ENCODE peak calls at places on chromosomes 13 and 19, in five cellular contexts. One of them, this sample, is unnamed.

GRCh38 chr19:3061214-3062161 is 807 bp downstream of the TLE5 start:
- DNase-seq in transverse colon: peak; percentile 76
- DNase-seq in Calu3: peak; percentile 20
- DNase-seq in Caco-2: no peak
- DNase-seq in NCI-H2081: peak; percentile 81
- DNase-seq in this sample: no peak

GRCh38 chr13:32783067-32783466 is 196.8 kb downstream of the PDS5B start:
- DNase-seq in Calu3: no peak
- DNase-seq in Caco-2: no peak
- DNase-seq in NCI-H2081: no peak
- DNase-seq in transverse colon: no peak
- DNase-seq in this sample: no peak

GRCh38 chr19:44875666-44876418 is 15.2 kb upstream of the TOMM40 start:
- DNase-seq in NCI-H2081: no peak
- DNase-seq in Caco-2: no peak
- DNase-seq in transverse colon: peak; percentile 64
- DNase-seq in Calu3: no peak
- DNase-seq in this sample: peak; percentile 96

GRCh38 chr13:47277774-47278173 is 380.9 kb upstream of the HTR2A start:
- DNase-seq in Calu3: no peak
- DNase-seq in transverse colon: no peak
- DNase-seq in Caco-2: no peak
- DNase-seq in NCI-H2081: no peak
- DNase-seq in this sample: no peak

GRCh38 chr19:15225797-15226196 is 6.5 kb downstream of the EPHX3 start:
- DNase-seq in Calu3: no peak
- DNase-seq in Caco-2: no peak
- DNase-seq in NCI-H2081: no peak
- DNase-seq in transverse colon: no peak
- DNase-seq in this sample: no peak

GRCh38 chr19:45800009-45800553 is 7.4 kb upstream of the DMWD start:
- DNase-seq in Caco-2: no peak
- DNase-seq in NCI-H2081: no peak
- DNase-seq in transverse colon: no peak
- DNase-seq in Calu3: no peak
- DNase-seq in this sample: no peak

GRCh38 chr13:106415971-106416370 is 119.5 kb downstream of the EFNB2 start:
- DNase-seq in NCI-H2081: no peak
- DNase-seq in Calu3: no peak
- DNase-seq in Caco-2: no peak
- DNase-seq in transverse colon: no peak
- DNase-seq in this sample: no peak

GRCh38 chr13:76293751-76294150 is 592.5 kb downstream of the KCTD12 start:
- DNase-seq in transverse colon: no peak
- DNase-seq in Caco-2: no peak
- DNase-seq in Calu3: no peak
- DNase-seq in NCI-H2081: no peak
- DNase-seq in this sample: no peak

GRCh38 chr19:38928406-38929001 is 2.1 kb downstream of the SARS2 start:
- DNase-seq in transverse colon: no peak
- DNase-seq in NCI-H2081: no peak
- DNase-seq in Caco-2: no peak
- DNase-seq in Calu3: no peak
- DNase-seq in this sample: no peak

GRCh38 chr19:49427855-49428546 is 2.8 kb downstream of the GFY start:
- DNase-seq in Caco-2: peak; percentile 62
- DNase-seq in NCI-H2081: no peak
- DNase-seq in transverse colon: no peak
- DNase-seq in Calu3: peak; percentile 42
- DNase-seq in this sample: no peak

GRCh38 chr13:19634129-19634740 is 776 bp downstream of the MPHOSPH8 start:
- DNase-seq in NCI-H2081: peak; percentile 1
- DNase-seq in Calu3: no peak
- DNase-seq in transverse colon: peak; percentile 28
- DNase-seq in Caco-2: peak; percentile 27
- DNase-seq in this sample: peak; percentile 78

GRCh38 chr19:55146648-55147218 is 2.3 kb downstream of the TNNT1 start:
- DNase-seq in Caco-2: peak; percentile 72
- DNase-seq in NCI-H2081: peak; percentile 51
- DNase-seq in Calu3: peak; percentile 68
- DNase-seq in transverse colon: no peak
- DNase-seq in this sample: peak; percentile 56

GRCh38 chr13:109381546-109382180 is 404.7 kb downstream of the IRS2 start:
- DNase-seq in Calu3: no peak
- DNase-seq in Caco-2: no peak
- DNase-seq in transverse colon: no peak
- DNase-seq in NCI-H2081: no peak
- DNase-seq in this sample: no peak

GRCh38 chr19:49602806-49603205 is 11.8 kb downstream of the PRR12 start:
- DNase-seq in Caco-2: no peak
- DNase-seq in Calu3: no peak
- DNase-seq in transverse colon: no peak
- DNase-seq in NCI-H2081: no peak
- DNase-seq in this sample: no peak

GRCh38 chr19:43546581-43546980 is 13.6 kb downstream of the ZNF575 start:
- DNase-seq in transverse colon: no peak
- DNase-seq in Caco-2: no peak
- DNase-seq in NCI-H2081: no peak
- DNase-seq in Calu3: no peak
- DNase-seq in this sample: no peak

GRCh38 chr13:112840472-112841302 is 128.3 kb upstream of the MCF2L start:
- DNase-seq in Caco-2: no peak
- DNase-seq in Calu3: no peak
- DNase-seq in NCI-H2081: no peak
- DNase-seq in transverse colon: no peak
- DNase-seq in this sample: no peak

GRCh38 chr13:27997904-27998522 is 9.5 kb upstream of the URAD start:
- DNase-seq in Calu3: peak; percentile 52
- DNase-seq in Caco-2: peak; percentile 80
- DNase-seq in transverse colon: peak; percentile 65
- DNase-seq in NCI-H2081: peak; percentile 11
- DNase-seq in this sample: peak; percentile 95

GRCh38 chr13:28489536-28489935 is 5.4 kb downstream of the FLT1 start:
- DNase-seq in Calu3: no peak
- DNase-seq in NCI-H2081: no peak
- DNase-seq in Caco-2: no peak
- DNase-seq in transverse colon: no peak
- DNase-seq in this sample: no peak

GRCh38 chr13:97506511-97506910 is 72.5 kb downstream of the RAP2A start:
- DNase-seq in NCI-H2081: no peak
- DNase-seq in Calu3: no peak
- DNase-seq in Caco-2: no peak
- DNase-seq in transverse colon: no peak
- DNase-seq in this sample: no peak

GRCh38 chr13:21297452-21297851 is 121.0 kb downstream of the MRPL57 start:
- DNase-seq in Caco-2: peak; percentile 13
- DNase-seq in NCI-H2081: peak; percentile 5
- DNase-seq in transverse colon: no peak
- DNase-seq in Calu3: no peak
- DNase-seq in this sample: no peak

GRCh38 chr13:74767031-74767430 is 632.8 kb upstream of the KLF12 start:
- DNase-seq in Calu3: no peak
- DNase-seq in NCI-H2081: no peak
- DNase-seq in transverse colon: no peak
- DNase-seq in Caco-2: no peak
- DNase-seq in this sample: no peak

GRCh38 chr19:5037936-5038335 is 69.0 kb downstream of the KDM4B start:
- DNase-seq in Caco-2: no peak
- DNase-seq in transverse colon: no peak
- DNase-seq in Calu3: no peak
- DNase-seq in NCI-H2081: peak; percentile 74
- DNase-seq in this sample: no peak